ENCODE peak calls at places on chromosomes 3 and 15, in four cellular contexts. D is mesendoderm, X is IMR-90, C is H1. U is an unnamed sample.

GRCh38 chr15:61879219-61879618 is 181.0 kb downstream of the VPS13C start:
- DNase-seq in X (no peak), C (no peak), D (no peak), U (no peak)

GRCh38 chr3:171503817-171504216 is 43.6 kb upstream of the TNIK start:
- DNase-seq in D (no peak), C (no peak), X (no peak), U (no peak)

GRCh38 chr15:42080585-42081462 is 13.5 kb downstream of the PLA2G4D start:
- DNase-seq in C (no peak), D (peak), X (peak), U (peak)

GRCh38 chr3:135081451-135082434 is 286.7 kb downstream of the EPHB1 start:
- DNase-seq in X (no peak), C (no peak), D (no peak), U (no peak)

GRCh38 chr3:188339410-188340295 is 185.7 kb downstream of the LPP start:
- DNase-seq in X (no peak), C (no peak), D (peak), U (no peak)

GRCh38 chr3:61650719-61651118 is 89.3 kb downstream of the PTPRG start:
- DNase-seq in D (no peak), C (no peak), X (no peak), U (no peak)

GRCh38 chr15:63701365-63701764 is 104.2 kb downstream of the FBXL22 start:
- DNase-seq in C (no peak), D (no peak), X (no peak), U (no peak)

GRCh38 chr3:50321146-50321843 is 1.2 kb downstream of the HYAL2 start:
- DNase-seq in X (peak), C (peak), D (peak), U (peak)

GRCh38 chr3:65166531-65166930 is 478.7 kb upstream of the ADAMTS9 start:
- DNase-seq in X (no peak), D (no peak), C (no peak), U (no peak)

GRCh38 chr15:95295311-95295710 is 1035.2 kb upstream of the NR2F2 start:
- DNase-seq in C (no peak), D (no peak), X (no peak), U (no peak)

GRCh38 chr15:99454941-99455795 is 110.6 kb upstream of the MEF2A start:
- DNase-seq in X (peak), D (peak), C (no peak), U (no peak)

GRCh38 chr3:181567446-181568075 is 144.2 kb upstream of the SOX2 start:
- DNase-seq in C (no peak), X (no peak), D (no peak), U (no peak)

GRCh38 chr15:45705510-45706473 is 71.0 kb downstream of the SQOR start:
- DNase-seq in X (peak), C (peak), D (peak), U (peak)

GRCh38 chr3:31610700-31611275 is 78.1 kb downstream of the STT3B start:
- DNase-seq in D (peak), C (no peak), X (peak), U (no peak)

GRCh38 chr3:122974764-122975162 is 52.8 kb downstream of the SEMA5B start:
- DNase-seq in C (no peak), X (peak), D (peak), U (no peak)

GRCh38 chr3:4839278-4839677 is 140.0 kb upstream of the BHLHE40 start:
- DNase-seq in D (no peak), X (no peak), C (no peak), U (no peak)

GRCh38 chr3:27307566-27307965 is 61.6 kb downstream of the NEK10 start:
- DNase-seq in X (no peak), D (no peak), C (no peak), U (no peak)

GRCh38 chr15:89441295-89441762 is 55.1 kb downstream of the RHCG start:
- DNase-seq in C (no peak), D (no peak), X (no peak), U (no peak)

GRCh38 chr15:25892126-25892525 is 29.0 kb upstream of the ATP10A start:
- DNase-seq in D (no peak), X (peak), C (no peak), U (no peak)

GRCh38 chr15:33789141-33789540 is 179.2 kb upstream of the CHRM5 start:
- DNase-seq in X (peak), D (peak), C (no peak), U (no peak)

GRCh38 chr3:48397767-48398681 is 26.0 kb downstream of the FBXW12 start:
- DNase-seq in X (no peak), C (no peak), D (no peak), U (peak)

GRCh38 chr3:149564079-149564478 is 89.6 kb downstream of the TM4SF4 start:
- DNase-seq in D (no peak), C (no peak), X (peak), U (no peak)

GRCh38 chr3:129554356-129555120 is 11.6 kb downstream of the H1-8 start:
- DNase-seq in C (no peak), D (no peak), X (no peak), U (no peak)

GRCh38 chr3:189985938-189986337 is 134.8 kb downstream of the P3H2 start:
- DNase-seq in D (no peak), X (peak), C (no peak), U (no peak)

GRCh38 chr3:133570937-133571320 is 2.6 kb upstream of the CDV3 start:
- DNase-seq in X (peak), D (no peak), C (no peak), U (no peak)

GRCh38 chr15:85047271-85047948 is 65.8 kb downstream of the PDE8A start:
- DNase-seq in C (no peak), X (peak), D (peak), U (no peak)

GRCh38 chr3:76497636-76498035 is 542.3 kb upstream of the ROBO2 start:
- DNase-seq in C (peak), D (peak), X (peak), U (peak)

DNA sequence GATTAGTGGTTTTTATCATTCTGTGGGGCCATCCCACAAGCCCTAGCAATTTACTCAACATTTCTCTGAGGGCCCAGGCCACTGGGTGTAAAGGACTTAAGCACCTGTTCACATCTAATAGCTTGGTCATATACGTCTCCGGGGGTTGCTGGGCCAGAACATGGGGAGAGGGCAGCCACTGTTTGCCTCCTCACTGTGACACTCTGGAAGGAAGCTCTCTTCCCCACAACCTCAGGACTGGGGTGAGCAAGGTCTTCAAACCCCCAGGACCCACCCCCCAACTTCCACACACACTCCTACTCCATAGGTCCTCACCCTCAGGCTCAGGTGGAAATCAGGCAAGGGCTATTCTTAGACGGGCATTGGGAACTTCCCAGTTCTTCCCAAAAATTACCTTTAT is 28.9 kb downstream of the C3orf20 start:
- DNase-seq in X (no peak), C (no peak), D (no peak), U (no peak)
- H3K56ac ChIP-seq in X (no peak), C (no peak), D (no peak), U (no peak)

GRCh38 chr3:157520485-157521184 is 17.4 kb upstream of the VEPH1 start:
- DNase-seq in X (no peak), D (no peak), C (no peak), U (no peak)

GRCh38 chr3:157518881-157519280 is 15.7 kb upstream of the VEPH1 start:
- DNase-seq in X (no peak), C (no peak), D (no peak), U (no peak)

GRCh38 chr3:157523814-157524213 is 20.6 kb upstream of the VEPH1 start:
- DNase-seq in X (no peak), C (no peak), D (no peak), U (no peak)

GRCh38 chr3:157526036-157526435 is 22.8 kb upstream of the VEPH1 start:
- DNase-seq in D (no peak), C (no peak), X (peak), U (no peak)

GRCh38 chr3:157522646-157523045 is 19.4 kb upstream of the VEPH1 start:
- DNase-seq in X (no peak), C (no peak), D (no peak), U (no peak)
- H3K56ac ChIP-seq in X (no peak), C (no peak), D (no peak), U (no peak)

GRCh38 chr15:30924353-30924752 is 20.6 kb downstream of the FAN1 start:
- DNase-seq in X (peak), C (no peak), D (peak), U (no peak)
- H3K56ac ChIP-seq in X (no peak), C (no peak), D (no peak), U (no peak)

GRCh38 chr15:80549191-80549590 is 145.0 kb downstream of the ARNT2 start:
- DNase-seq in X (peak), C (no peak), D (no peak), U (no peak)
- H3K56ac ChIP-seq in X (peak), C (no peak), D (no peak), U (no peak)

DNA sequence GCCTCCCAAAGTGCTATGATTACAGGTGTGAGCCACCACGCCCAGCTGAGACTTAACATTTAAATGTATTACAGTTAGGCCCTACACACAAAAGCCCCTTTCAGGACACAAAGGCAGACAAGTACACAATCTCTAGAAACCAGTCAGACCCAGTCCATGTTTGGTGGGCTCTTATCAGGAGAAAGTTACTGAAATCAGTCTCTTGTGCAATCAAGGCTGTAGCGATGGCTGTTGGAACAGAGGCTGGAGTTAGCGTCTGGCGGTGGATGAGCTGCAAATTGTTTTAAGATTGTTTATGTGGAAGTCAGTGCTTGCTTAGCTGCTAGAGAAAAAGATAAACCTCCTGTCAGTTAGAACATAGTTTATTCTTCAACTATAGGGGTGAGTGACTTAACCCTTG is 89.5 kb upstream of the SNRPN start:
- DNase-seq in D (peak), X (peak), C (no peak), U (no peak)
- H3K56ac ChIP-seq in D (no peak), X (no peak), C (no peak), U (no peak)

GRCh38 chr3:67419779-67420178 is 234.6 kb downstream of the SUCLG2 start:
- DNase-seq in X (no peak), C (no peak), D (no peak), U (no peak)
- H3K56ac ChIP-seq in X (no peak), C (no peak), D (no peak), U (no peak)

GRCh38 chr3:52683611-52684010 is 2.1 kb downstream of the PBRM1 start:
- DNase-seq in X (no peak), D (no peak), C (no peak), U (no peak)
- H3K56ac ChIP-seq in X (no peak), D (peak), C (no peak), U (no peak)

DNA sequence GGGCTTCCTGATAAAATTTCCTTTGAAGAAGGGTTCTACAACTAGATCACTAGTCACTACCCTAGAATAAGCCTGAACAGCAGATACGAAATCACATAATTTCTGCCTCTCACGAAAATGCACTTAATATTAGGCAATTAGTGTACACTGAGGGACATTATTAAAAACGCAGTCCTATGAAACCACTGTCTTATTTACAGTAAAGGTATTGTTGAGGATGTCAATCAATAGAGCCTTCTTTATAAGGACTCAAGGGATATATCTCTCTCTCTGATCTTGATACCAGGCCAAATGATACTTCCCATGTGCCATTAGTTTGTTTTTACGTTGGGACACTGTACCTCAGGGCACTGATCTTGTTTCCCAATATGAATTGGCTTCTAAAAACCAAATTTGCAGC is 59.6 kb downstream of the ETFA start:
- DNase-seq in D (no peak), C (no peak), X (no peak), U (no peak)
- H3K56ac ChIP-seq in D (no peak), C (no peak), X (no peak), U (no peak)

DNA sequence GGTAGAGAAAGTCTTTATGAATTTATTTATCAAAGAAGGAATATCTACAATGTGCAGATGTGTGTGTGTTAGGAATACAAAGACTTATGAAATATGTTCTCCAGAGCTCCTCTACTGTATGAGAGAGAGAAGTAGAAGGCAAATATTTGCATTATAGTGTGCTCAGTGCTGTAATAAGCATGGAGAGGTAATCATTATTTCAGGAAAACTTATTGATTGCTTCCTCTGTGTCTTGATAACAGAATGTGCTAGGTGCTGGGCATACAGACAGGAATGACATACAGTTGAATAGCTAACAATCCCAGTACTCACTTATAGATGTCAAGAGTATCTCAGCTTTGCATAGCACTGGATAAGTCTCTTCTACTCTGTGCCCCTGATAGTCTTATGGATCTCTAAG is 30.2 kb downstream of the ATG7 start:
- DNase-seq in X (no peak), C (no peak), D (no peak), U (no peak)
- H3K56ac ChIP-seq in X (no peak), C (no peak), D (no peak), U (no peak)

GRCh38 chr3:194279106-194279505 is 72.0 kb downstream of the CPN2 start:
- DNase-seq in X (no peak), D (no peak), C (no peak), U (peak)

GRCh38 chr3:194280777-194281176 is 70.4 kb downstream of the CPN2 start:
- DNase-seq in C (no peak), D (no peak), X (no peak), U (peak)

GRCh38 chr3:194278186-194278845 is 72.8 kb downstream of the CPN2 start:
- DNase-seq in D (no peak), C (no peak), X (no peak), U (peak)

GRCh38 chr3:194281306-194281705 is 69.8 kb downstream of the CPN2 start:
- DNase-seq in C (no peak), X (no peak), D (no peak), U (no peak)

DNA sequence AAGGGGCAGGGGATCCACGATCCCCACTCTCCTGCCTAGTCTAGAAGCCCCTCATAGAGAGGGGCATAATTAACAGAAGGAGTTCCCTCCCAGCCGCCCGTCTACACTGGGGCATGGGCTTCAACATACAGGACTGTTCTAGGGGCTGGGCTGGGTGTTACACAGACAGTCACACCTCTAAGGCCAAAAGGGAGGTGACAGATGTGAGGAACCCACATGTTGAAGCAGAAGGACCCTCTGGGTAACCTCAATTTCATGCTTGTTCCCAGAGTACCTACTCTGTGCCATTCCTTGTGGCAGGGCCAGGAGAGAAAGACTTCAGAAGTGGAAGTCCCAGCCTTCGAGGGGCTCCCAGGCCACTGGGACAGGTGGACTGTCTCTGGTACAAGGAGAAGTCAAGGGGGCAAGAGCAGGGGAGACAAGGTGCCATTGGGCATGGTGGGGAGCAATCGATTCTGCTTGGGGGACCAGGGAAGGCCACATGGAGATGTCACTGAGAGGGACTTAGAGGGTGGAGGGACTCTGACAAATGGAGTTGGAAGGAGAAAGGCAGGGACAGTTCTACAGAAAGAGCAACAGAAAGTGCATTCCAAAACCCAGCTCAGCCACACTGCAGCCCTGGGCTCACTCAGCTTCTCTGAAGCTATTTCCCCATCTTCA is 71.3 kb downstream of the CPN2 start:
- DNase-seq in X (no peak), D (no peak), C (no peak), U (peak)
- H3K56ac ChIP-seq in X (no peak), D (no peak), C (no peak), U (no peak)